ENCODE peak calls at places on chromosomes 4 and X, in seven cellular contexts. H is Right ventricle myocardium inferior, U is immature natural killer cell, N is iPS DF 6.9, O is HEK293T, B is fibroblast of gingiva, E is Caki2. L is an unnamed sample.

GRCh38 chr4:159326470-159326869 is 223.6 kb downstream of the RAPGEF2 start:
- DNase-seq in B (no peak), H (no peak), N (no peak), E (no peak), O (no peak), U (no peak), L (no peak)

GRCh38 chr4:3478446-3479357 is 15.6 kb downstream of the DOK7 start:
- DNase-seq in N (no peak), O (no peak), E (no peak), U (no peak), B (no peak), H (peak), L (no peak)

GRCh38 chr4:110900206-110900769 is 277.4 kb upstream of the PITX2 start:
- DNase-seq in O (no peak), B (no peak), E (no peak), U (no peak), H (no peak), N (no peak), L (no peak)

GRCh38 chrX:127726227-127726626 is 326.0 kb downstream of the ACTRT1 start:
- DNase-seq in B (no peak), H (no peak), O (no peak), N (no peak), E (no peak), U (no peak), L (no peak)

GRCh38 chr4:62871057-62871456 is 1538.2 kb downstream of the TECRL start:
- DNase-seq in O (no peak), H (no peak), E (no peak), U (no peak), B (no peak), N (no peak), L (no peak)

GRCh38 chr4:39025552-39026085 is 6.6 kb downstream of the TMEM156 start:
- DNase-seq in O (no peak), E (peak), U (no peak), B (no peak), N (no peak), H (no peak), L (no peak)

GRCh38 chrX:40734956-40735317 is 405 bp downstream of the MED14 start:
- DNase-seq in O (no peak), E (peak), N (no peak), U (no peak), B (no peak), H (no peak), L (no peak)

GRCh38 chr4:8910822-8911310 is 39.2 kb upstream of the HMX1 start:
- DNase-seq in U (no peak), E (no peak), N (no peak), B (no peak), H (peak), O (no peak), L (no peak)

GRCh38 chr4:76279462-76279861 is 27.1 kb upstream of the STBD1 start:
- DNase-seq in E (no peak), O (no peak), U (no peak), N (no peak), B (no peak), H (no peak), L (no peak)

GRCh38 chr4:92600638-92601037 is 296.9 kb downstream of the GRID2 start:
- DNase-seq in U (no peak), E (no peak), O (no peak), N (peak), H (no peak), B (no peak), L (no peak)

GRCh38 chrX:17527932-17528331 is 152.9 kb downstream of the NHS start:
- DNase-seq in E (no peak), O (no peak), U (no peak), N (no peak), H (no peak), B (no peak), L (no peak)

GRCh38 chrX:150842198-150842553 is 56.3 kb downstream of the CD99L2 start:
- DNase-seq in N (no peak), U (no peak), E (no peak), O (no peak), H (no peak), B (no peak), L (no peak)

GRCh38 chr4:184097240-184097619 is 120.4 kb downstream of the ENPP6 start:
- DNase-seq in U (peak), O (no peak), E (no peak), H (no peak), B (no peak), N (peak), L (no peak)

GRCh38 chr4:100299019-100299418 is 108.8 kb upstream of the DDIT4L start:
- DNase-seq in N (no peak), O (no peak), U (no peak), E (peak), B (peak), H (no peak), L (no peak)

GRCh38 chr4:81460115-81460836 is 11.4 kb downstream of the RASGEF1B start:
- DNase-seq in O (no peak), H (no peak), E (no peak), B (no peak), U (no peak), N (no peak), L (no peak)

GRCh38 chr4:148914301-148914700 is 472.1 kb upstream of the NR3C2 start:
- DNase-seq in E (no peak), H (no peak), O (no peak), B (no peak), U (no peak), N (no peak), L (no peak)

GRCh38 chrX:155632424-155633100 is 19.8 kb upstream of the TMLHE start:
- DNase-seq in U (peak), O (no peak), E (peak), H (no peak), N (no peak), B (no peak), L (no peak)

GRCh38 chr4:173318648-173319211 is 15.4 kb downstream of the HMGB2 start:
- DNase-seq in H (no peak), O (no peak), B (peak), U (no peak), E (peak), N (no peak), L (no peak)

GRCh38 chr4:57044996-57045395 is 65.2 kb downstream of the IGFBP7 start:
- DNase-seq in B (peak), O (no peak), E (no peak), H (no peak), U (no peak), N (no peak), L (no peak)

GRCh38 chr4:147134536-147135210 is 189.0 kb upstream of the TTC29 start:
- DNase-seq in B (no peak), H (no peak), O (no peak), U (no peak), E (no peak), N (no peak), L (no peak)

GRCh38 chr4:73822389-73822788 is 14.1 kb upstream of the CXCL6 start:
- DNase-seq in B (no peak), E (peak), H (no peak), O (no peak), U (no peak), N (no peak), L (no peak)

GRCh38 chr4:174037049-174037448 is 246.4 kb downstream of the FBXO8 start:
- DNase-seq in B (no peak), U (no peak), E (no peak), H (no peak), O (no peak), N (no peak), L (no peak)

GRCh38 chr4:188107931-188108843 is 1.2 kb downstream of the TRIML2 start:
- DNase-seq in N (peak), E (no peak), O (no peak), B (no peak), H (no peak), U (no peak), L (no peak)

GRCh38 chrX:9955506-9955905 is 11.7 kb upstream of the CLDN34 start:
- DNase-seq in H (no peak), N (no peak), B (peak), U (no peak), E (no peak), O (no peak), L (no peak)

GRCh38 chr4:110309686-110310085 is 111.3 kb upstream of the ELOVL6 start:
- DNase-seq in O (no peak), E (no peak), U (no peak), N (no peak), H (no peak), B (peak), L (no peak)

GRCh38 chr4:188434686-188435085 is 295.4 kb downstream of the TRIML1 start:
- DNase-seq in N (no peak), B (no peak), U (no peak), E (no peak), H (no peak), O (no peak), L (no peak)

GRCh38 chr4:138949866-138950265 is 65.7 kb upstream of the NOCT start:
- DNase-seq in U (no peak), N (no peak), O (no peak), H (no peak), B (no peak), E (no peak), L (no peak)

GRCh38 chr4:39032218-39033085 is at the start of gene TMEM156:
- DNase-seq in E (peak), U (peak), N (no peak), B (no peak), O (no peak), H (no peak), L (no peak)

GRCh38 chrX:10310502-10310901 is 153.7 kb downstream of the CLCN4 start:
- DNase-seq in U (no peak), O (no peak), N (no peak), B (no peak), H (no peak), E (no peak), L (no peak)

GRCh38 chr4:81508786-81509574 is 37.3 kb upstream of the RASGEF1B start:
- DNase-seq in E (no peak), N (no peak), H (no peak), U (no peak), O (no peak), B (no peak), L (no peak)

L was measured in gastrocnemius medialis.